ENCODE peak calls at places on chromosomes 2 and 18, in six cellular contexts. T, N, M, R, I and Q are unnamed samples.

GRCh38 chr2:173107629-173108022 is 32.0 kb downstream of the MAP3K20 start:
- DNase-seq in T (no peak), N (no peak), M (no peak), R (no peak), I (no peak), Q (no peak)

GRCh38 chr18:73235491-73235890 is 367.7 kb upstream of the NETO1 start:
- DNase-seq in T (no peak), N (no peak), M (peak; percentile 98), R (peak; percentile 97), I (no peak), Q (no peak)

GRCh38 chr2:121898483-121898882 is 143.0 kb downstream of the TSN start:
- DNase-seq in T (no peak), N (no peak), M (peak; percentile 44), R (peak; percentile 14), I (no peak), Q (no peak)

GRCh38 chr2:66576381-66577330 is 141.7 kb downstream of the MEIS1 start:
- DNase-seq in T (no peak), N (peak; percentile 78), M (peak; percentile 42), R (no peak), I (peak; percentile 76), Q (no peak)

GRCh38 chr2:218401834-218402370 is 2.2 kb downstream of the CTDSP1 start:
- DNase-seq in T (no peak), N (no peak), M (no peak), R (no peak), I (peak; percentile 24), Q (no peak)

GRCh38 chr18:54702687-54703086 is 111.6 kb downstream of the DYNAP start:
- DNase-seq in T (no peak), N (no peak), M (no peak), R (no peak), I (no peak), Q (no peak)

GRCh38 chr18:48929951-48930713 is 20.6 kb downstream of the SMAD7 start:
- DNase-seq in T (no peak), N (no peak), M (peak; percentile 92), R (peak; percentile 89), I (peak; percentile 88), Q (no peak)

GRCh38 chr2:172052000-172052983 is 33.0 kb upstream of the DLX1 start:
- DNase-seq in T (no peak), N (no peak), M (peak; percentile 17), R (peak; percentile 2), I (no peak), Q (peak; percentile 70)

GRCh38 chr2:237205111-237205541 is 119.4 kb downstream of the COPS8 start:
- DNase-seq in T (no peak), N (no peak), M (no peak), R (no peak), I (no peak), Q (no peak)

GRCh38 chr2:74067221-74067747 is 80.4 kb downstream of the BOLA3 start:
- DNase-seq in T (no peak), N (no peak), M (no peak), R (no peak), I (no peak), Q (no peak)

GRCh38 chr18:13791181-13791580 is 32.8 kb upstream of the MC5R start:
- DNase-seq in T (no peak), N (no peak), M (peak; percentile 11), R (no peak), I (no peak), Q (no peak)

GRCh38 chr2:1990724-1991123 is 246.4 kb upstream of the PXDN start:
- DNase-seq in T (no peak), N (peak; percentile 40), M (peak; percentile 57), R (peak; percentile 38), I (peak; percentile 84), Q (no peak)

GRCh38 chr18:75502286-75502685 is 74.8 kb upstream of the SMIM21 start:
- DNase-seq in T (no peak), N (no peak), M (peak; percentile 82), R (peak; percentile 81), I (no peak), Q (no peak)

GRCh38 chr2:230762317-230762896 is 49.8 kb downstream of the CAB39 start:
- DNase-seq in T (no peak), N (peak; percentile 82), M (no peak), R (no peak), I (no peak), Q (peak; percentile 25)

GRCh38 chr18:35478520-35479435 is 19.0 kb downstream of the INO80C start:
- DNase-seq in T (no peak), N (no peak), M (peak; percentile 87), R (peak; percentile 79), I (peak; percentile 15), Q (no peak)

GRCh38 chr2:40820319-40820718 is 368.4 kb upstream of the SLC8A1 start:
- DNase-seq in T (no peak), N (no peak), M (no peak), R (no peak), I (no peak), Q (no peak)

GRCh38 chr18:27667064-27667463 is 482.0 kb upstream of the CHST9 start:
- DNase-seq in T (no peak), N (no peak), M (no peak), R (no peak), I (no peak), Q (no peak)

GRCh38 chr18:26553943-26554342 is 5.6 kb upstream of the KCTD1 start:
- DNase-seq in T (no peak), N (no peak), M (no peak), R (no peak), I (no peak), Q (no peak)

GRCh38 chr18:23964282-23965238 is 50.0 kb upstream of the TTC39C start:
- DNase-seq in T (no peak), N (no peak), M (no peak), R (no peak), I (peak; percentile 31), Q (no peak)

DNA sequence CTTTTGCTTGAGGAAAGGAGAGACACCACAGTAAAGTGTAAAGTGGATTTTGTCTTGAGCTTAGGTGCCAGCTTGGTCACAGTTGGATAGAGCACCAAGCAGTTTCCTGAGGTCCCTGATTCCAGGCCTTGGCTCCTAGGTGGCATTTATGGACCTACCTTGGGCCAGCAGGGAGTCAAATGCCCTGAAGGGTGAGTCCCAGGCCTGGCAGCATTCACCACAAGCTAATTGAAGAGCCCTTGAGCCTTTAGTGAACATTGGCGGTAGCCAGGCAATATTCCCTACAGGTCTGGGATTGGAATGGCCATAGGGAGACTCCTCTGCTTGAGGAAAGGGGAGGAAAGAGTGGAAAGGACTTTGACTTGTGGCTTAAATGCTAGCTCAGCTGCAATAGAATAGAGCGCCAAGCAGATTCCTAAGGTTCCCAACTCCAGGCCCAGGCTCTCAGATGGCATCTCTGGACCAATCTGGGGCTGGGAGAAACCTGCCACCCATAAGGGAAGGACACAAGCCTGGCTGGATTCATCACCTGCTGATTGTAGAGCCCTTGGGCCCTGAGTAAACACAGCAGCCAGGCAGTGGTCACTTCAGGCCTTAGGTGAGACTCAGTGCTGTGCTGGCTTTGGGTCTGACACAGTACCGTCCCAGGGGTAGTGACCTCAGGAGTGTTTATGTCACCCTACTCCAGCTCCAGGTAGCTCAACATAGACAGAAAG is 137.5 kb upstream of the OTOS start:
- DNase-seq in T (no peak), N (no peak), M (no peak), R (no peak), I (no peak), Q (no peak)
- H3K27ac ChIP-seq in T (no peak overlapping the region), N (no peak overlapping the region), M (no peak overlapping the region), R (peak overlapping the region; percentile 30), I (no peak overlapping the region), Q (no peak overlapping the region)

GRCh38 chr2:10041711-10042110 is 1.6 kb upstream of the KLF11 start:
- DNase-seq in T (no peak), N (peak; percentile 45), M (no peak), R (no peak), I (no peak), Q (no peak)

GRCh38 chr2:10043256-10043905 is at the start of gene KLF11:
- DNase-seq in T (peak; percentile 58), N (peak; percentile 95), M (peak; percentile 81), R (peak; percentile 65), I (peak; percentile 97), Q (no peak)

GRCh38 chr2:10043906-10044601 is 704 bp downstream of the KLF11 start:
- DNase-seq in T (peak; percentile 74), N (peak; percentile 97), M (peak; percentile 87), R (peak; percentile 74), I (peak; percentile 99), Q (no peak)

GRCh38 chr2:10039658-10040410 is 3.5 kb upstream of the KLF11 start:
- DNase-seq in T (no peak), N (no peak), M (peak; percentile 36), R (no peak), I (peak; percentile 89), Q (no peak)

DNA sequence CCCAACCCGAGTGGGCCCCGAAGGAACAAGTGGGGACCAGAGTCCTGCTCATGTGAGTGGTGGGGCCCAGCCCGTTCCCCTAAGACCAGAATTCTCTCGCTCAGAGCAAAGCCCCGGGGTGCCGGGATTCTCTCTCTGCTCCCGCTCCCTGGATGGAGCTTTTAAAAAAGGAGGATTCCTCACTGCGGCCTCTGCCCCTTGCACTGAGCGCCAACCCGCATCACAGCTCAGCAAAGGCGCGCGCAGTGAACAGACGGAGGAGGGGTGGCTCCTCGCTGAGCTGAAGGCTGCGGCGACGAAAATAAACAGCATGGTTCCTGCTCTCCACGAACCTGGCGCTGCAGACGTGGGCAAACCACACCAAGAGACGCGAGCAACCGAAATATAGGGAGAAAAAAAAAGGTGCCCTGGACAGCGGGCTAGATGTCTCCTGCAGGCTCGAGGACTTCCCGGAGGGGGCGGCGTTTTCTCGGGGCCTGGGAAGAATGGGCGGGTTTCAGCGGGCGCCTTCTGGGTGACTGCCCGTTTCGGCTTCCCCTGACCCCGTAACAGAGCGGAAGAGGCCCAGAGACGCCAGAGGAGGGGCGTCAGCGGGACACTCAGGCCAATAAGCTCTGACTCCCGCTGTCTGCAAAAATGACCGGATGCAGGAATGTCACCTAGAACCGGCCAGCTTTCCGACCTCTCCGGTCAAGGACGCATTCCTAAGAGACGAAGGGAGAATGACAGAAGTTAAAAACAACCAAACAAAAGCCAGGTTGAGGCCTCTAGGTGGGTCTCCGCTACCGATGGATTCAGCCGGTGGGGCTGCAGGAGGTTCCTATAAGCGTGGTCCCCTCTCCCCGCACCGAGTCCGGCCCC is 819 bp upstream of the KLF11 start:
- DNase-seq in T (peak; percentile 23), N (peak; percentile 91), M (peak; percentile 58), R (peak; percentile 35), I (peak; percentile 88), Q (no peak)
- H3K4me1 ChIP-seq in T (peaks cover 14% of the 10 kb centered on the region), N (no peaks in the 10 kb centered on the region), M (peaks cover 5% of the 10 kb centered on the region), R (peaks cover 7% of the 10 kb centered on the region), I (peaks cover 69% of the 10 kb centered on the region), Q (no peaks in the 10 kb centered on the region)

DNA sequence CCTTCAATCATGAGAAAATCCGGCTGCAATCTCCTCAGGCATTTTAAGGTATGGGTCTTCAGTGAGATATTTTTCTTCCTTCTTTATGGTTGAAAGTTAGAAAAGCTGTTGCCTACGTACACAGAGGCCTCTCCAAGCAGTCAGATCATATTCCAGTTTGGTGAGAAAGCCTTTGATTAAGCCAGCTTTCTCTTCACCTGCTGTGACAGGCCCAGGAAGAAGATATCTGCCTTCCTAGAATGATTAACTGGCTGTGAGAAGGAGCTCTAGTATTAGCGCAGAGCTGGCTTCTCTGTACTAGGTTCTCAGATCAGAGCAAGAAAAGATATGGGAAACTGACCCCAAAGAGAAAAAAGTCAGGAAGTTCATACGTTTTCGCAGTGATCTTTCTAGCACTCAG is 585.0 kb upstream of the CHAC2 start:
- DNase-seq in T (no peak), N (peak; percentile 49), M (no peak), R (no peak), I (peak; percentile 51), Q (no peak)
- H3K27ac ChIP-seq in T (no peak overlapping the region), N (no peak overlapping the region), M (no peak overlapping the region), R (no peak overlapping the region), I (peak overlapping the region; percentile 46), Q (no peak overlapping the region)

GRCh38 chr2:85789271-85789670 is 35.5 kb downstream of the ATOH8 start:
- DNase-seq in T (no peak), N (no peak), M (no peak), R (no peak), I (no peak), Q (no peak)
- H3K4me1 ChIP-seq in T (peaks cover 8% of the 10 kb centered on the region), N (no peaks in the 10 kb centered on the region), M (peaks cover 29% of the 10 kb centered on the region), R (peaks cover 35% of the 10 kb centered on the region), I (peaks cover 23% of the 10 kb centered on the region), Q (peaks cover 52% of the 10 kb centered on the region)

GRCh38 chr18:10927980-10928605 is 221.3 kb downstream of the PIEZO2 start:
- DNase-seq in T (no peak), N (no peak), M (peak; percentile 39), R (peak; percentile 36), I (no peak), Q (peak; percentile 48)
- H3K27ac ChIP-seq in T (no peak overlapping the region), N (no peak overlapping the region), M (peak overlapping the region; percentile 69), R (peak overlapping the region; percentile 87), I (no peak overlapping the region), Q (peak overlapping the region; percentile 88)